ENCODE peak calls at places on chromosomes 3 and 15, in five cellular contexts. K is testis, W is ovary, B is SK-N-SH, X is K562. A is an unnamed sample.

GRCh38 chr3:194267744-194268658 is 83.1 kb downstream of the CPN2 start:
- DNase-seq in K (no peak), W (peak; percentile 77), B (no peak), X (no peak), A (peak; percentile 44)

GRCh38 chr3:25962255-25962654 is 172.4 kb downstream of the OXSM start:
- DNase-seq in K (no peak), W (no peak), B (no peak), X (peak; percentile 9), A (peak; percentile 68)

GRCh38 chr3:85760342-85760741 is 801.6 kb downstream of the CADM2 start:
- DNase-seq in K (no peak), W (no peak), B (no peak), X (no peak), A (no peak)

GRCh38 chr3:193826126-193826795 is 233.3 kb downstream of the OPA1 start:
- DNase-seq in K (peak; percentile 53), W (peak; percentile 62), B (no peak), X (peak; percentile 39), A (peak; percentile 60)

GRCh38 chr3:97958396-97958795 is 13.8 kb downstream of the RIOX2 start:
- DNase-seq in K (no peak), W (no peak), B (no peak), X (no peak), A (no peak)

GRCh38 chr3:25527796-25528195 is 99.7 kb downstream of the RARB start:
- DNase-seq in K (no peak), W (no peak), B (no peak), X (no peak), A (no peak)

GRCh38 chr3:113664523-113665094 is 31.8 kb downstream of the USF3 start:
- DNase-seq in K (no peak), W (no peak), B (no peak), X (no peak), A (no peak)

GRCh38 chr3:175585898-175586297 is 726.8 kb downstream of the NAALADL2 start:
- DNase-seq in K (no peak), W (no peak), B (no peak), X (no peak), A (no peak)

GRCh38 chr15:72318408-72318942 is 1.5 kb downstream of the CELF6 start:
- DNase-seq in K (no peak), W (no peak), B (no peak), X (peak; percentile 34), A (no peak)

GRCh38 chr3:133124511-133124910 is 86.3 kb downstream of the TMEM108 start:
- DNase-seq in K (no peak), W (no peak), B (peak; percentile 58), X (peak; percentile 39), A (no peak)

GRCh38 chr3:976021-976420 is 116.8 kb upstream of the CNTN6 start:
- DNase-seq in K (no peak), W (no peak), B (no peak), X (no peak), A (no peak)

GRCh38 chr15:26355671-26356070 is 417.2 kb downstream of the GABRB3 start:
- DNase-seq in K (no peak), W (no peak), B (peak; percentile 11), X (no peak), A (no peak)

GRCh38 chr3:189712906-189713483 is 81.8 kb downstream of the TP63 start:
- DNase-seq in K (no peak), W (no peak), B (no peak), X (no peak), A (no peak)

GRCh38 chr15:83379574-83379973 is 67.6 kb upstream of the SH3GL3 start:
- DNase-seq in K (no peak), W (no peak), B (no peak), X (no peak), A (peak; percentile 52)

GRCh38 chr15:45179221-45179985 is 8.4 kb downstream of the SHF start:
- DNase-seq in K (no peak), W (no peak), B (peak; percentile 48), X (peak; percentile 60), A (peak; percentile 91)

GRCh38 chr15:90813796-90814192 is 54.6 kb upstream of the FURIN start:
- DNase-seq in K (no peak), W (no peak), B (no peak), X (no peak), A (peak; percentile 63)

GRCh38 chr3:150299221-150299620 is 108.9 kb upstream of the TSC22D2 start:
- DNase-seq in K (no peak), W (no peak), B (no peak), X (no peak), A (peak; percentile 73)

GRCh38 chr3:114879059-114880031 is 267.7 kb downstream of the ZBTB20 start:
- DNase-seq in K (peak; percentile 17), W (no peak), B (no peak), X (no peak), A (no peak)

GRCh38 chr3:172562881-172563835 is 39.9 kb upstream of the TNFSF10 start:
- DNase-seq in K (no peak), W (no peak), B (no peak), X (no peak), A (no peak)

GRCh38 chr15:44296625-44297524 is 8.4 kb downstream of the GOLM2 start:
- DNase-seq in K (no peak), W (no peak), B (no peak), X (peak; percentile 87), A (no peak)

GRCh38 chr3:14550651-14551611 is 10.8 kb upstream of the GRIP2 start:
- DNase-seq in K (no peak), W (no peak), B (peak; percentile 58), X (no peak), A (no peak)

GRCh38 chr15:45230246-45230965 is 21.6 kb upstream of the SLC28A2 start:
- DNase-seq in K (no peak), W (no peak), B (no peak), X (no peak), A (no peak)

GRCh38 chr3:194686414-194686815 is 732 bp downstream of the FAM43A start:
- DNase-seq in K (no peak), W (no peak), B (no peak), X (no peak), A (no peak)

GRCh38 chr3:148089171-148089570 is 608.5 kb upstream of the AGTR1 start:
- DNase-seq in K (no peak), W (no peak), B (no peak), X (no peak), A (no peak)

GRCh38 chr3:90035643-90036042 is 928.2 kb downstream of the EPHA3 start:
- DNase-seq in K (no peak), W (no peak), B (no peak), X (no peak), A (no peak)

GRCh38 chr15:80977627-80978036 is 12.0 kb downstream of the MESD start:
- DNase-seq in K (peak; percentile 72), W (no peak), B (peak; percentile 48), X (peak; percentile 87), A (peak; percentile 93)

GRCh38 chr15:70474682-70475438 is 288.5 kb downstream of the UACA start:
- DNase-seq in K (no peak), W (no peak), B (no peak), X (no peak), A (no peak)
- H3K4me3 ChIP-seq in K (no peak overlapping the region), W (no peak overlapping the region), B (no peak overlapping the region), X (no peak overlapping the region), A (no peak overlapping the region)

GRCh38 chr3:2711081-2711480 is 399.1 kb downstream of the IL5RA start:
- DNase-seq in K (no peak), W (no peak), B (no peak), X (no peak), A (no peak)

GRCh38 chr3:2714856-2715255 is 395.3 kb downstream of the IL5RA start:
- DNase-seq in K (no peak), W (no peak), B (no peak), X (no peak), A (no peak)

GRCh38 chr3:2713923-2714322 is 396.3 kb downstream of the IL5RA start:
- DNase-seq in K (peak; percentile 27), W (no peak), B (no peak), X (no peak), A (no peak)
- TF ChIP-seq CTCF in K (peak; percentile 50), W (no peak), B (no peak), X (no peak), A (peak; percentile 79)

GRCh38 chr3:53243785-53244184 is 12.0 kb downstream of the TKT start:
- DNase-seq in K (no peak), W (no peak), B (no peak), X (no peak), A (no peak)

GRCh38 chr3:53242642-53243041 is 13.2 kb downstream of the TKT start:
- DNase-seq in K (no peak), W (no peak), B (no peak), X (no peak), A (no peak)

GRCh38 chr3:53243165-53243564 is 12.7 kb downstream of the TKT start:
- DNase-seq in K (peak; percentile 25), W (peak; percentile 69), B (peak; percentile 47), X (no peak), A (no peak)

GRCh38 chr3:53242155-53242554 is 13.7 kb downstream of the TKT start:
- DNase-seq in K (no peak), W (no peak), B (no peak), X (no peak), A (no peak)

GRCh38 chr3:53244281-53244680 is 11.5 kb downstream of the TKT start:
- DNase-seq in K (no peak), W (no peak), B (no peak), X (no peak), A (no peak)
- H3K4me1 ChIP-seq in K (peaks cover 21% of the 10 kb centered on the region), W (peaks cover 10% of the 10 kb centered on the region), B (peaks cover 19% of the 10 kb centered on the region), X (peaks cover 23% of the 10 kb centered on the region), A (peaks cover 4% of the 10 kb centered on the region)

GRCh38 chr3:141485578-141486415 is 1.0 kb upstream of the RASA2 start:
- DNase-seq in K (no peak), W (no peak), B (no peak), X (peak; percentile 74), A (no peak)
- H3K4me3 ChIP-seq in K (peak overlapping the region; percentile 82), W (no peak overlapping the region), B (peak overlapping the region; percentile 54), X (no peak overlapping the region), A (peak overlapping the region; percentile 76)

GRCh38 chr3:152703245-152703900 is 131.6 kb upstream of the P2RY1 start:
- DNase-seq in K (no peak), W (no peak), B (no peak), X (no peak), A (no peak)

GRCh38 chr3:152709659-152710058 is 125.3 kb upstream of the P2RY1 start:
- DNase-seq in K (no peak), W (no peak), B (no peak), X (no peak), A (no peak)

DNA sequence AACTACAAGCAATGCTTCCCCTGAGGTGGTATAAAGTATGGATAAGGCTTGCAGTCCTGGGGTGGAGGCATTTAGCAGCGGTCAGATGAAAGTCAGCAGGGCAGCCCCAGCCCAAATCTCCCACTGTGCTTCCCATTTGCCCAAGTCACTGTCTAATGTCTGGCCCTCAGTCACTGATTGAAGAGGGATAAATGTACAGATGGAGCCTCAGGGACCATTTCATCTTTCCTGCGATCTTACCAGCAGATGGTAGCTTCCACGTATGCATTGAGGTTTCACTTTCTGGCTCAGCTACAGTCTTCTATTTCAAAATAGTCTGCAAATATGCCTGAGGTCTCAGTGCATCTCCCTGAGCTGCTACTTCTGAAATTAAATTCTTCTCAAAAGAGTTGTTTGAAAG is 127.6 kb upstream of the P2RY1 start:
- DNase-seq in K (no peak), W (no peak), B (peak; percentile 46), X (no peak), A (no peak)
- TF ChIP-seq CTCF in K (no peak), W (no peak), B (no peak), X (no peak), A (no peak)